ENCODE peak calls at places on chromosome 5, in eight cellular contexts. One of them, this sample, is unnamed.

GRCh38 chr5:139177809-139178581 is 20.2 kb downstream of the SIL1 start:
- DNase-seq in left ventricle myocardium inferior: peak
- DNase-seq in OCI-LY7: peak
- DNase-seq in PC-3: no peak
- DNase-seq in BJ: no peak
- DNase-seq in thoracic aorta: no peak
- DNase-seq in stomach: peak
- DNase-seq in fibroblast of pulmonary artery: no peak
- DNase-seq in this sample: no peak

GRCh38 chr5:10528827-10529226 is 35.0 kb upstream of the ANKRD33B start:
- DNase-seq in left ventricle myocardium inferior: no peak
- DNase-seq in OCI-LY7: no peak
- DNase-seq in PC-3: no peak
- DNase-seq in BJ: no peak
- DNase-seq in thoracic aorta: no peak
- DNase-seq in stomach: no peak
- DNase-seq in fibroblast of pulmonary artery: no peak
- DNase-seq in this sample: no peak

GRCh38 chr5:176436641-176437040 is 11.5 kb upstream of the FAF2 start:
- DNase-seq in left ventricle myocardium inferior: no peak
- DNase-seq in OCI-LY7: peak
- DNase-seq in PC-3: peak
- DNase-seq in BJ: no peak
- DNase-seq in thoracic aorta: no peak
- DNase-seq in stomach: no peak
- DNase-seq in fibroblast of pulmonary artery: peak
- DNase-seq in this sample: no peak

GRCh38 chr5:15690611-15691010 is 190.6 kb downstream of the FBXL7 start:
- DNase-seq in left ventricle myocardium inferior: no peak
- DNase-seq in OCI-LY7: no peak
- DNase-seq in PC-3: no peak
- DNase-seq in BJ: no peak
- DNase-seq in thoracic aorta: no peak
- DNase-seq in stomach: no peak
- DNase-seq in fibroblast of pulmonary artery: peak
- DNase-seq in this sample: no peak

GRCh38 chr5:59218424-59219045 is 635.7 kb downstream of the RAB3C start:
- DNase-seq in left ventricle myocardium inferior: no peak
- DNase-seq in OCI-LY7: peak
- DNase-seq in PC-3: peak
- DNase-seq in BJ: no peak
- DNase-seq in thoracic aorta: no peak
- DNase-seq in stomach: no peak
- DNase-seq in fibroblast of pulmonary artery: peak
- DNase-seq in this sample: no peak

GRCh38 chr5:178286226-178287090 is 53.9 kb upstream of the PHYKPL start:
- DNase-seq in left ventricle myocardium inferior: no peak
- DNase-seq in OCI-LY7: no peak
- DNase-seq in PC-3: no peak
- DNase-seq in BJ: no peak
- DNase-seq in thoracic aorta: no peak
- DNase-seq in stomach: no peak
- DNase-seq in fibroblast of pulmonary artery: no peak
- DNase-seq in this sample: no peak

GRCh38 chr5:31561936-31562335 is 29.8 kb downstream of the C5orf22 start:
- DNase-seq in left ventricle myocardium inferior: no peak
- DNase-seq in OCI-LY7: no peak
- DNase-seq in PC-3: no peak
- DNase-seq in BJ: no peak
- DNase-seq in thoracic aorta: no peak
- DNase-seq in stomach: no peak
- DNase-seq in fibroblast of pulmonary artery: no peak
- DNase-seq in this sample: no peak

GRCh38 chr5:38467353-38468040 is 88.9 kb downstream of the LIFR start:
- DNase-seq in left ventricle myocardium inferior: peak
- DNase-seq in OCI-LY7: no peak
- DNase-seq in PC-3: peak
- DNase-seq in BJ: no peak
- DNase-seq in thoracic aorta: peak
- DNase-seq in stomach: peak
- DNase-seq in fibroblast of pulmonary artery: peak
- DNase-seq in this sample: no peak

GRCh38 chr5:151475378-151475777 is 28.0 kb downstream of the SLC36A1 start:
- DNase-seq in left ventricle myocardium inferior: no peak
- DNase-seq in OCI-LY7: no peak
- DNase-seq in PC-3: no peak
- DNase-seq in BJ: no peak
- DNase-seq in thoracic aorta: no peak
- DNase-seq in stomach: no peak
- DNase-seq in fibroblast of pulmonary artery: no peak
- DNase-seq in this sample: no peak

GRCh38 chr5:42005561-42006153 is 80.6 kb downstream of the FBXO4 start:
- DNase-seq in left ventricle myocardium inferior: no peak
- DNase-seq in OCI-LY7: peak
- DNase-seq in PC-3: peak
- DNase-seq in BJ: no peak
- DNase-seq in thoracic aorta: no peak
- DNase-seq in stomach: no peak
- DNase-seq in fibroblast of pulmonary artery: peak
- DNase-seq in this sample: no peak

GRCh38 chr5:178940569-178941360 is at the start of gene ZNF454:
- DNase-seq in left ventricle myocardium inferior: peak
- DNase-seq in OCI-LY7: no peak
- DNase-seq in PC-3: no peak
- DNase-seq in BJ: peak
- DNase-seq in thoracic aorta: peak
- DNase-seq in stomach: peak
- DNase-seq in fibroblast of pulmonary artery: peak
- DNase-seq in this sample: no peak

GRCh38 chr5:135444881-135445280 is 2.3 kb downstream of the DCANP1 start:
- DNase-seq in left ventricle myocardium inferior: no peak
- DNase-seq in OCI-LY7: no peak
- DNase-seq in PC-3: no peak
- DNase-seq in BJ: no peak
- DNase-seq in thoracic aorta: no peak
- DNase-seq in stomach: no peak
- DNase-seq in fibroblast of pulmonary artery: no peak
- DNase-seq in this sample: no peak

GRCh38 chr5:61587120-61587519 is 255.1 kb downstream of the ZSWIM6 start:
- DNase-seq in left ventricle myocardium inferior: no peak
- DNase-seq in OCI-LY7: no peak
- DNase-seq in PC-3: no peak
- DNase-seq in BJ: no peak
- DNase-seq in thoracic aorta: no peak
- DNase-seq in stomach: no peak
- DNase-seq in fibroblast of pulmonary artery: peak
- DNase-seq in this sample: no peak

GRCh38 chr5:135434591-135435466 is 12.3 kb downstream of the DCANP1 start:
- DNase-seq in left ventricle myocardium inferior: no peak
- DNase-seq in OCI-LY7: no peak
- DNase-seq in PC-3: no peak
- DNase-seq in BJ: peak
- DNase-seq in thoracic aorta: no peak
- DNase-seq in stomach: no peak
- DNase-seq in fibroblast of pulmonary artery: no peak
- DNase-seq in this sample: no peak

GRCh38 chr5:101728933-101729332 is 567.2 kb downstream of the SLCO4C1 start:
- DNase-seq in left ventricle myocardium inferior: no peak
- DNase-seq in OCI-LY7: no peak
- DNase-seq in PC-3: no peak
- DNase-seq in BJ: no peak
- DNase-seq in thoracic aorta: no peak
- DNase-seq in stomach: no peak
- DNase-seq in fibroblast of pulmonary artery: no peak
- DNase-seq in this sample: no peak
- TF ChIP-seq CTCF in left ventricle myocardium inferior: no peak
- TF ChIP-seq CTCF in OCI-LY7: peak
- TF ChIP-seq CTCF in PC-3: peak
- TF ChIP-seq CTCF in BJ: no peak
- TF ChIP-seq CTCF in thoracic aorta: no peak
- TF ChIP-seq CTCF in stomach: no peak
- TF ChIP-seq CTCF in fibroblast of pulmonary artery: no peak
- TF ChIP-seq CTCF in this sample: no peak

GRCh38 chr5:124231240-124231639 is 515.2 kb downstream of the ZNF608 start:
- DNase-seq in left ventricle myocardium inferior: no peak
- DNase-seq in OCI-LY7: no peak
- DNase-seq in PC-3: no peak
- DNase-seq in BJ: no peak
- DNase-seq in thoracic aorta: no peak
- DNase-seq in stomach: no peak
- DNase-seq in fibroblast of pulmonary artery: no peak
- DNase-seq in this sample: no peak
- H3K4me3 ChIP-seq in left ventricle myocardium inferior: no peak
- H3K4me3 ChIP-seq in OCI-LY7: no peak
- H3K4me3 ChIP-seq in PC-3: no peak
- H3K4me3 ChIP-seq in BJ: no peak
- H3K4me3 ChIP-seq in thoracic aorta: no peak
- H3K4me3 ChIP-seq in stomach: no peak
- H3K4me3 ChIP-seq in fibroblast of pulmonary artery: no peak
- H3K4me3 ChIP-seq in this sample: no peak

GRCh38 chr5:114377946-114378345 is 16.1 kb downstream of the KCNN2 start:
- DNase-seq in left ventricle myocardium inferior: no peak
- DNase-seq in OCI-LY7: no peak
- DNase-seq in PC-3: no peak
- DNase-seq in BJ: no peak
- DNase-seq in thoracic aorta: no peak
- DNase-seq in stomach: no peak
- DNase-seq in fibroblast of pulmonary artery: no peak
- DNase-seq in this sample: no peak
- TF ChIP-seq CTCF in left ventricle myocardium inferior: no peak
- TF ChIP-seq CTCF in OCI-LY7: no peak
- TF ChIP-seq CTCF in PC-3: no peak
- TF ChIP-seq CTCF in BJ: no peak
- TF ChIP-seq CTCF in thoracic aorta: no peak
- TF ChIP-seq CTCF in stomach: no peak
- TF ChIP-seq CTCF in fibroblast of pulmonary artery: no peak
- TF ChIP-seq CTCF in this sample: no peak

DNA sequence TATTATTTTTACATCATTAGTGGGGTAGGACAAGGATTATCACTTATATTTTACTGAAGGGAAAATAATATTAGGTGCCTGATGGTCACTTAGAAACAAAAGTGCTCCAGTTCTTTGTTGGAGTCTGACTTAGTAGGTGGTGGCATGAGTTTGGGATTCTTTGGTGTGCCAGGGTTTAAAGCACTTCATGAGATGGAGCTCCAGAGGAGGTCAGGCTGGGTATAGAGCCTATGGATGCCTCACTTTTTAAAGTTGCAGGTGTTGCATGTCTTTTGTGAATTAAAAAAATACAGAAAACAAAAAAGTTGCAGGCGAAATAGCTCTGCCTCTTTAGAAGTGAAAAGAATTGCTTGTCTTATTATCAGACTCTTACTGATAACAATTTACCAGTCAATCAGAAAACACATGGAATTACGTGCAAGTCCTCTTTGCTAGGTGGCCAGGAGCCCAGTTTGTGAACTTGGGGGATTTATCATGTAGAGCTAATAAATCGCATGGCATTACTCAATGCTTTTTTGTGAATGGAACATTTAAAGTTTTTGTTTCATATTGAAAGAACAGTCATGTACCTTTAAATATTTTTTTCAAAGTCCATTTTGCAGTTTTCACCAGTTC is 1.6 kb downstream of the ITK start:
- DNase-seq in left ventricle myocardium inferior: no peak
- DNase-seq in OCI-LY7: no peak
- DNase-seq in PC-3: no peak
- DNase-seq in BJ: no peak
- DNase-seq in thoracic aorta: no peak
- DNase-seq in stomach: no peak
- DNase-seq in fibroblast of pulmonary artery: no peak
- DNase-seq in this sample: no peak
- H3K4me3 ChIP-seq in left ventricle myocardium inferior: no peak
- H3K4me3 ChIP-seq in OCI-LY7: no peak
- H3K4me3 ChIP-seq in PC-3: no peak
- H3K4me3 ChIP-seq in BJ: no peak
- H3K4me3 ChIP-seq in thoracic aorta: peak
- H3K4me3 ChIP-seq in stomach: peak
- H3K4me3 ChIP-seq in fibroblast of pulmonary artery: no peak
- H3K4me3 ChIP-seq in this sample: no peak

DNA sequence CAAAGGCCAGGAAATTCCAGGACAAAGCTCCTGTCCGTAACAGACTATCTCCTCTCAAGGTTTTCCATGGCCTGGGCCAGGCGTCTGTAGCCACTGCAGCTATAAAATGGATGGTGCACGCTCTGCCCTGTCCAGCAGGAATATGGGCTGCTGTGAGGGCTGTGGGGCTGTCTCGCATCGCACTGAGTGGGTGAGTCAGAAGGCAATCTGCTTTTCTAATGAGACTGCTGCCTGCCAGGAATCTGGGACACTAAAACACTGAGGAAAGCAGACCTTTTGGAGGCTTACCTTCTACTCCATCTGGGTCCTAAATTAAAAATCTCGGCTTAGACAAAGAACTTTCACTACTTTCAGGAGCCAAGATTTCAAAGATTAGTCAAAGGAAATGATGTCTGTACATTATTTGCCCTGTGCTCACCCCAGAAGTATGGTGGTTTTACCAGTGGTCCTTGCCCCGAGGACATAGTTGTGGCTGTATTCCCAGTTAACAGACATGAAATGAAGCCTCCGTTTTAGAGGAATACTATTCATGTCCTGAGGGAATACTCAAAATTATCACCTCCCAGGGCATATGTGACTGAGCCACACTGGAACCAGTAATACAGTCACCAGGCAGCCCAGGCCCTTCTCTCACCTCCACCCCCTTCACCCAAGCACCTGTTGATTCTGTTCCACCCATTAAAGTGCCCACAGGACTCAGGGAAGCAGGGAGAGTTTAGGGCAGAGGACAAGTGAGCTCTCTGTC is 56.4 kb downstream of the PFDN1 start:
- DNase-seq in left ventricle myocardium inferior: peak
- DNase-seq in OCI-LY7: no peak
- DNase-seq in PC-3: peak
- DNase-seq in BJ: peak
- DNase-seq in thoracic aorta: no peak
- DNase-seq in stomach: no peak
- DNase-seq in fibroblast of pulmonary artery: peak
- DNase-seq in this sample: no peak
- TF ChIP-seq CTCF in left ventricle myocardium inferior: no peak
- TF ChIP-seq CTCF in OCI-LY7: no peak
- TF ChIP-seq CTCF in PC-3: no peak
- TF ChIP-seq CTCF in BJ: no peak
- TF ChIP-seq CTCF in thoracic aorta: no peak
- TF ChIP-seq CTCF in stomach: no peak
- TF ChIP-seq CTCF in fibroblast of pulmonary artery: no peak
- TF ChIP-seq CTCF in this sample: no peak

DNA sequence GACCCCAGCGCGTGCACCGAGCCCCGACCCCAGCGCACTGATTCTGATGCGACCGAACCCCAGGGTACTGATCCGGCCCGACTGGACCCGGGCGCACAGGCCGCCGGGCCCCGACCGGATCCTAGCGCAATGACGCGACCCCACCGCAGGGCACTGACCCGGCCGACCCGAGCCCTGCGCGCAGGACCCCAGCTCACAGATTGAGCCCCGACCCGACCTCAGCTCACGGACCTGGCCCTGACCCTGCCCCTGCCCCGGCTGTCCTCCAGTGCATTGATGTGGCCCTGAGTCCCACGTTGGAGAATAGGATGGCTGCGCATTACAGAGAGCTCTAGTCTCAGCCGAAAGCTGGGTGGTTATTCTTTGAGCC is 438 bp downstream of the TRIP13 start:
- DNase-seq in left ventricle myocardium inferior: no peak
- DNase-seq in OCI-LY7: peak
- DNase-seq in PC-3: no peak
- DNase-seq in BJ: no peak
- DNase-seq in thoracic aorta: no peak
- DNase-seq in stomach: no peak
- DNase-seq in fibroblast of pulmonary artery: no peak
- DNase-seq in this sample: no peak
- H3K4me3 ChIP-seq in left ventricle myocardium inferior: peak
- H3K4me3 ChIP-seq in OCI-LY7: peak
- H3K4me3 ChIP-seq in PC-3: peak
- H3K4me3 ChIP-seq in BJ: peak
- H3K4me3 ChIP-seq in thoracic aorta: peak
- H3K4me3 ChIP-seq in stomach: peak
- H3K4me3 ChIP-seq in fibroblast of pulmonary artery: peak
- H3K4me3 ChIP-seq in this sample: peak

This sample was measured in HL-60.